ENCODE peak calls at places on chromosomes 6 and 20, in eight cellular contexts. X is HCT116, A is GM12878, G is H1, S is K562, I is GM23338, Q is HepG2, C is endothelial cell of umbilical vein. V is an unnamed sample.

GRCh38 chr6:15247750-15248450 is 2.0 kb downstream of the JARID2 start:
- DNase-seq in S (peak), I (peak), Q (peak), A (no peak), C (peak), G (peak), X (no peak), V (no peak)

GRCh38 chr20:14925286-14925685 is 587.9 kb upstream of the FLRT3 start:
- DNase-seq in C (peak), Q (no peak), A (no peak), G (no peak), I (no peak), S (no peak), X (no peak), V (no peak)

GRCh38 chr6:114100421-114100820 is 129.5 kb upstream of the HDAC2 start:
- DNase-seq in A (no peak), G (no peak), X (no peak), I (no peak), S (no peak), C (peak), Q (no peak), V (no peak)

GRCh38 chr6:42010185-42010872 is 40.0 kb upstream of the TAF8 start:
- DNase-seq in C (peak), S (peak), X (no peak), G (no peak), A (no peak), Q (no peak), I (peak), V (no peak)

GRCh38 chr6:41025966-41026365 is 13.1 kb downstream of the UNC5CL start:
- DNase-seq in Q (no peak), G (no peak), I (no peak), C (no peak), A (no peak), X (no peak), S (no peak), V (no peak)

GRCh38 chr6:30007132-30007764 is 53.8 kb upstream of the POLR1H start:
- DNase-seq in C (no peak), G (peak), S (no peak), A (no peak), Q (no peak), X (no peak), I (peak), V (no peak)

GRCh38 chr20:41309817-41310216 is 7.7 kb downstream of the ZHX3 start:
- DNase-seq in S (no peak), I (no peak), C (no peak), Q (no peak), G (no peak), X (no peak), A (no peak), V (no peak)

GRCh38 chr6:56930846-56931245 is 24.1 kb upstream of the BEND6 start:
- DNase-seq in S (no peak), I (no peak), A (no peak), Q (no peak), C (no peak), G (no peak), X (no peak), V (no peak)

GRCh38 chr6:140779991-140780596 is 1352.6 kb upstream of the GJE1 start:
- DNase-seq in X (no peak), C (no peak), I (no peak), Q (no peak), G (no peak), A (no peak), S (no peak), V (no peak)

GRCh38 chr6:106613590-106613989 is 15.7 kb downstream of the RTN4IP1 start:
- DNase-seq in I (peak), X (no peak), A (no peak), G (no peak), Q (no peak), C (no peak), S (no peak), V (no peak)
- TF ChIP-seq EZH2 in I (no peak), X (no peak), A (no peak), G (no peak), Q (no peak), C (no peak), S (no peak), V (no peak)

DNA sequence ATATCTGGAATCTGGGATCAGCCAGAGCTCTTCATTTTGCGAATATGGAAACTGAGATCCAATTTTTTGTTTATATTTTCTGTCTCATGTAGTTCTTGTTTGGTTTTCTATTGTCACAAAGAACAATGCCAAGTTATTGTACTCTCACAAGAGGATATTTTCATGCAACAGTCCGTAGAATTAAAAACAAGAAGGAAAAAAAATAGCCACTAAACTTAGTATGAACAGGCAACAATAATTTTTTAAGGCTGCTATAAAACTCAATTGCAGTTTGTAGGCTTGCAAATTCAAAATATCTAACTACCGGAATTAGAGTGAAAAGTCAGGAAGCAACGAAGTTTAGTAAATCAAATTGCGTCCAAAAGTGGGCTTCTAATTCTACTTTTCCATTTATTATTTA is 1.2 kb downstream of the POPDC3 start:
- DNase-seq in G (no peak), I (no peak), A (no peak), C (no peak), S (no peak), Q (no peak), X (no peak), V (no peak)
- H3K4me3 ChIP-seq in G (peak), I (peak), A (no peak), C (no peak), S (peak), Q (no peak), X (peak), V (no peak)

GRCh38 chr20:17958326-17959256 is 10.0 kb downstream of the SNX5 start:
- DNase-seq in Q (peak), A (no peak), C (peak), G (no peak), X (no peak), I (peak), S (peak), V (no peak)

GRCh38 chr20:17957505-17958325 is 10.9 kb downstream of the SNX5 start:
- DNase-seq in X (no peak), C (peak), Q (no peak), S (no peak), A (no peak), G (no peak), I (no peak), V (no peak)

GRCh38 chr20:17955302-17955701 is 13.3 kb downstream of the SNX5 start:
- DNase-seq in C (no peak), X (no peak), S (no peak), G (no peak), Q (no peak), A (no peak), I (no peak), V (no peak)

GRCh38 chr20:17953935-17954334 is 14.7 kb downstream of the SNX5 start:
- DNase-seq in G (no peak), I (no peak), S (no peak), X (no peak), A (no peak), Q (no peak), C (no peak), V (no peak)

DNA sequence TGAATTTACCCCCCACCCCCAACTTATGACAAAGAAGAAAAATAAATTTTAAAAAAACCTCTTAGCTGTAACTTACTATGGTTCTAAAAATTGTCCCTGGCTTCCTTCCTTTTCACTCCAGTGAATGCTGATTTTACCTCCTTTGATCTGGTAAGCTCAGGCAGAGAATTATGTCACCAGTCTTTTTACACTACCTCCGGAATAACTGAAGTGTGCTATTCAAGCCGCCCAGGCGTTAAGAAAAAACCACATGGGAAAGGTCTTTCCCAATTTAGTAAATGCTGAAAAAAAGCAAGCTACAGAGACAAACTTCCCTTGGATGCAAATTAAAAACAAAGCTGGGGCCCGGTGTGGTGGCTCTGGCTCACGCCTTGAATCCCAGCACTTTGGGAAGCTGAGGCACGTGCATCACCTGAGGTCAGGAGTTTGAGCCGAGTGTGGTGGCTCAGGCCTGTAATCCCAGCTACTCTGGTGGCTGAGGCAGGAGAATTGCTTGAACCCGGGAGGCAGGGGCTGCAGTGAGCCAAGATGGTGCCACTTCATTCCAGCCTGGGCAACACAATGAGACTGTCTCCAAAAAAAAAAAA is 12.4 kb downstream of the SNX5 start:
- DNase-seq in S (no peak), I (no peak), Q (no peak), C (no peak), A (no peak), X (no peak), G (no peak), V (no peak)
- TF ChIP-seq POLR2AphosphoS5 in S (no peak), I (peak), Q (peak), C (no peak), A (no peak), X (no peak), G (no peak), V (no peak)

DNA sequence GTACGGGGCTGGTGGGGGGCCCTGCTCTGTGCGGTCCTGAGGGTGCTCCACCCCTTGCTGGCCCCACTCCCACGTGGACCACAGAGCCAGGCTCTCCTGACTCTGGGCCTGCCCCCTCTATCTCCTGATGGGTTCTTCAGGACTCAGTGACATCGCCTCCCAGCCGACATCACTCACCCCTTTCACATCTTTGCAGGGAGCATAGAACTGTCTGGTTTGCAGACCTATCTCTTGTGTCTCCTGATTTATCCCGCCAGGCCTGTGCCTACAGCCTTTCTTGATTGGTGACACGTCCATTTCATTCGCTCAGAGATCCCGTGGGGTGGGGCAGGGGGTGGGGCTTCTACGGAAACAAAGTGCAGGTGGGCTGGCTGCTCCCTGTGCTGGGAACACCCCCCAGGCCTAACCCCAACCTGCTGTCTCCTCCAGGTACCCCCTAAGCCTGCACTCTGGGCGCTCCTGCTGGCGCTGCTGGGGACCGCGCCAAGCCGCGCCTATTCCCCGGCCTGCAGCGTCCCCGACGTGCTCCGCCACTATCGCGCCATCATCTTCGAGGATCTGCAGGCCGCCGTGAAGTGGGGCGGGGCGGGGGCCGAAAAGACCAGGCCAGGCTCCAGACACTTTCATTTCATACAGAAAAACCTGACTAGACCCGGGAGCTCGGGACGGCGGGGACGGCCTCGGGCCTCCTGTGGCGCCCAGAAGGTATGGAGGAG is 1.7 kb downstream of the C20orf204 start:
- DNase-seq in X (no peak), S (peak), C (no peak), A (no peak), G (no peak), I (peak), Q (no peak), V (no peak)
- TF ChIP-seq EZH2 in X (no peak), S (no peak), C (no peak), A (no peak), G (no peak), I (no peak), Q (no peak), V (no peak)

GRCh38 chr20:48620112-48620485 is 207.7 kb downstream of the PREX1 start:
- DNase-seq in I (no peak), A (no peak), G (no peak), X (no peak), C (no peak), S (no peak), Q (no peak), V (no peak)

GRCh38 chr20:48622421-48622820 is 205.4 kb downstream of the PREX1 start:
- DNase-seq in A (no peak), Q (no peak), S (no peak), C (no peak), G (no peak), I (no peak), X (no peak), V (no peak)

GRCh38 chr20:48619126-48620101 is 208.4 kb downstream of the PREX1 start:
- DNase-seq in C (no peak), Q (no peak), A (no peak), X (no peak), G (no peak), I (no peak), S (no peak), V (no peak)

GRCh38 chr20:48621256-48622078 is 206.3 kb downstream of the PREX1 start:
- DNase-seq in Q (no peak), X (no peak), C (no peak), A (no peak), I (no peak), S (peak), G (no peak), V (no peak)

DNA sequence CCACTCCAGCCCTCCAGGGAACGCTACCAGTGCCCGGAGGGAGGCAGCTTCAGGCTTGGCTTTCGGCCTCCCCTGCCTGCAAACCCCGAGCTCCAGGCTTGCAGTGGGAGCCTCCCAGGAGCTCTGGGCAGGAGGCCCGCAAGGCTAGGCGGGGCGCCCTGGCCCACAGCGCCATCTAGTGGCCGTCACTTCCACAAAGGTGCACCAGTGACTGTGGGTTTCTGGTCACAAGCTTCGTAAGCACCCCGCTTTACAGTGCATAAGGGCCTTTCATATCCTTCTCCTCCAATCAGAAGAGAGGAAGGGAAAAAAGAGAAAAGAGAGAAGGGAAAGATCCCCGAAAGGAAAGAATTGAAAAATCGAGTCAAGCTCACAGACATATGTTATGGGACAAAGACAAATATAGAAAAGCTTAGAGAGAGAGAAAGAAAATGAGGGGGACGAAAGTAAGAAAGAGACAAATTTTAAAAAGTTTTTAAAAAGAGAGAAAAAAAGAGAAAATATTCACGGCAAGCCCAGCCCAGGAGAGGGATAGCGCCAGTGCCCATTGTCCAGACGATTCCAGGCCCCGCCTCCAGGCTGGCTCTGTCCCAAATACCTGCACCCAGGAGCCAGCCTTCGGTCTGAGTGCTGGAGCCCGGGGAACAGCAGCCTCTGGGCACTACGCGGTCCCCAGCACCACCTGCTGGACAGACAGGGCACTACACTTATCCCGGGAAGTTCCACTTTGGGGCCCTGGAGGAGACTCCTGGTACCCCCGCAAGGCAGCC is 207.1 kb downstream of the PREX1 start:
- DNase-seq in C (peak), G (peak), A (peak), S (peak), Q (peak), X (peak), I (peak), V (peak)
- H3K4me3 ChIP-seq in C (no peak), G (peak), A (no peak), S (no peak), Q (no peak), X (peak), I (peak), V (peak)

DNA sequence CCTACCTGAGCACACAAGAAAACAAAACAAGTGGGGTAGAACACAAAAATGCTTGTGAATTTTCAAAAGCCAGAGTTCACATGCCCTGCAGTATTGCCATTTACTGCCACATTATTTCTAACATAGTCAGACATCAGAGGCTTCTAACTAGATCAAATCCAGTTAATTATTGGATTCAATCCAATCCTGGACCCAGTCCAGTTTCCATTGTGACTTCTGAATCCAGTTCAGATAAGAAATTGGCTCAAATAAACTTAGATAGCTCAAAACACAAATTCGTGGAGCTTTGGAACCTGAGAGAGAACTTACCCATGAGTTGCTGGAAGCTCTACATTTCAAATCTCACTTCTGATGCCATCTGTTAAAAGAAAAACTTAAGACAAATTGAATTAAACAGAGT is 85.2 kb upstream of the ANKEF1 start:
- DNase-seq in I (no peak), G (no peak), A (no peak), S (no peak), C (peak), Q (no peak), X (no peak), V (no peak)
- TF ChIP-seq POLR2AphosphoS5 in I (no peak), G (no peak), A (no peak), S (no peak), C (no peak), Q (no peak), X (no peak), V (no peak)

GRCh38 chr20:44810391-44811149 is at the start of gene RIMS4:
- DNase-seq in G (peak), S (no peak), C (no peak), Q (no peak), I (peak), A (no peak), X (no peak), V (no peak)

GRCh38 chr20:44810061-44810390 is 320 bp downstream of the RIMS4 start:
- DNase-seq in G (peak), I (peak), C (no peak), X (no peak), Q (no peak), S (no peak), A (no peak), V (no peak)

GRCh38 chr20:44809380-44810060 is 826 bp downstream of the RIMS4 start:
- DNase-seq in X (no peak), I (peak), S (no peak), A (no peak), Q (no peak), G (peak), C (no peak), V (no peak)

GRCh38 chr20:44807684-44808056 is 2.7 kb downstream of the RIMS4 start:
- DNase-seq in S (no peak), G (no peak), Q (no peak), C (no peak), I (no peak), A (no peak), X (no peak), V (no peak)

DNA sequence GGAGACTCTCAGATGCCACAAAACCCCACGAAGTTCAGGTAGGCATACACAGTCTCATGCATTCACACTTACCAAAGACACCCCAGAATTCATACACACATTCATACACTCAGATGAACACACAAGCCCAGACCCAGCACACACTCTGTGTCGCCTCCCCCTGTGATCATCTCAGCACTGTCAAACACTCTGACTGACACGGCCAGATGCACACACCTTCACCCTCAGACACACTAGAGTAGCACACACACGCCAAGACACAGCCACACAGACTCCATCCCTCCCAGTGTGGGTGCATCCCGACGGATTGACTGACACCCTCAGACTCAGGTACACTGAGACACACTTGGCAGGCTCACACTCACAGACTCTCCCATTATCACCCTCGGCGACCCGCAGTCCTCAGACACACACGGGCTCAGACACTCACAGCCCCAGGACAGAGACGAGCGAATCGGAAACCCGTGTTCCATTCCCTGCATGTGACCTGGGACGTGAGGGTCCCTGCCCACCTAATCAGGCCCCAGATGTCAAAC is 872 bp upstream of the RIMS4 start:
- DNase-seq in A (no peak), C (no peak), G (no peak), I (no peak), Q (no peak), S (no peak), X (no peak), V (no peak)
- TF ChIP-seq EZH2 in A (no peak), C (no peak), G (no peak), I (no peak), Q (no peak), S (no peak), X (no peak), V (no peak)

GRCh38 chr6:170280689-170281045 is 10.2 kb downstream of the DLL1 start:
- DNase-seq in X (no peak), S (no peak), G (no peak), A (no peak), I (no peak), C (no peak), Q (no peak), V (no peak)
- H3K4me3 ChIP-seq in X (no peak), S (no peak), G (no peak), A (no peak), I (no peak), C (peak), Q (no peak), V (no peak)